ENCODE peak calls at places on chromosomes 5 and 9, in four cellular contexts. G, O, N and Y are unnamed samples.

GRCh38 chr5:57434227-57434640 is 48.4 kb downstream of the ACTBL2 start:
- DNase-seq in G (peak), O (no peak), N (peak), Y (peak)

GRCh38 chr9:137743695-137744094 is 124.9 kb downstream of the EHMT1 start:
- DNase-seq in G (no peak), O (no peak), N (no peak), Y (no peak)

GRCh38 chr9:78866228-78867132 is 569.6 kb downstream of the PSAT1 start:
- DNase-seq in G (no peak), O (peak), N (peak), Y (no peak)

GRCh38 chr5:175683921-175684320 is 26.1 kb downstream of the HRH2 start:
- DNase-seq in G (no peak), O (no peak), N (no peak), Y (no peak)

GRCh38 chr5:54769072-54769471 is 216.3 kb downstream of the ESM1 start:
- DNase-seq in G (no peak), O (no peak), N (no peak), Y (no peak)

GRCh38 chr5:154962494-154962893 is 21.6 kb downstream of the MRPL22 start:
- DNase-seq in G (no peak), O (peak), N (no peak), Y (no peak)

GRCh38 chr5:159022178-159022556 is 77.5 kb downstream of the EBF1 start:
- DNase-seq in G (peak), O (no peak), N (peak), Y (no peak)

GRCh38 chr5:95850391-95850894 is 27.9 kb upstream of the GLRX start:
- DNase-seq in G (no peak), O (no peak), N (no peak), Y (no peak)

GRCh38 chr9:135454737-135455136 is 24.8 kb upstream of the PPP1R26 start:
- DNase-seq in G (no peak), O (no peak), N (no peak), Y (no peak)

GRCh38 chr9:109408759-109409462 is 88.1 kb upstream of the EPB41L4B start:
- DNase-seq in G (no peak), O (no peak), N (no peak), Y (no peak)

GRCh38 chr5:160274483-160274931 is 37.9 kb downstream of the CCNJL start:
- DNase-seq in G (no peak), O (no peak), N (no peak), Y (no peak)

GRCh38 chr5:171832775-171833174 is 47.2 kb downstream of the SMIM23 start:
- DNase-seq in G (no peak), O (no peak), N (no peak), Y (no peak)

GRCh38 chr5:56142620-56143431 is 90.3 kb downstream of the ANKRD55 start:
- DNase-seq in G (no peak), O (peak), N (no peak), Y (peak)

GRCh38 chr5:78574157-78574673 is 74.4 kb downstream of the LHFPL2 start:
- DNase-seq in G (no peak), O (no peak), N (no peak), Y (no peak)

GRCh38 chr5:130109152-130109551 is 204.9 kb downstream of the CHSY3 start:
- DNase-seq in G (no peak), O (peak), N (no peak), Y (peak)

GRCh38 chr5:76626738-76627137 is 3.5 kb upstream of the F2RL2 start:
- DNase-seq in G (no peak), O (no peak), N (no peak), Y (no peak)

GRCh38 chr9:121842612-121842978 is 191.2 kb downstream of the DAB2IP start:
- DNase-seq in G (no peak), O (no peak), N (peak), Y (no peak)

GRCh38 chr5:173383711-173384110 is 55.5 kb upstream of the STC2 start:
- DNase-seq in G (no peak), O (no peak), N (no peak), Y (no peak)

GRCh38 chr5:64497390-64497789 is 8.4 kb upstream of the RGS7BP start:
- DNase-seq in G (no peak), O (peak), N (peak), Y (no peak)

GRCh38 chr9:127930298-127931091 is at the start of gene PIP5KL1:
- DNase-seq in G (peak), O (peak), N (peak), Y (peak)

GRCh38 chr9:134217431-134218210 is 53.3 kb upstream of the RNU6ATAC start:
- DNase-seq in G (no peak), O (no peak), N (no peak), Y (peak)

GRCh38 chr5:9513825-9514224 is 32.0 kb downstream of the SEMA5A start:
- DNase-seq in G (no peak), O (no peak), N (peak), Y (no peak)
- TF ChIP-seq CTCF in G (peak), O (no peak), N (peak), Y (no peak)

GRCh38 chr5:32506251-32506661 is 61.7 kb upstream of the ZFR start:
- DNase-seq in G (peak), O (no peak), N (no peak), Y (no peak)

GRCh38 chr5:32507738-32508434 is 63.3 kb upstream of the ZFR start:
- DNase-seq in G (no peak), O (peak), N (peak), Y (no peak)

GRCh38 chr5:32504923-32505596 is 60.5 kb upstream of the ZFR start:
- DNase-seq in G (peak), O (no peak), N (peak), Y (no peak)

GRCh38 chr5:32506809-32507208 is 62.3 kb upstream of the ZFR start:
- DNase-seq in G (no peak), O (peak), N (no peak), Y (no peak)

DNA sequence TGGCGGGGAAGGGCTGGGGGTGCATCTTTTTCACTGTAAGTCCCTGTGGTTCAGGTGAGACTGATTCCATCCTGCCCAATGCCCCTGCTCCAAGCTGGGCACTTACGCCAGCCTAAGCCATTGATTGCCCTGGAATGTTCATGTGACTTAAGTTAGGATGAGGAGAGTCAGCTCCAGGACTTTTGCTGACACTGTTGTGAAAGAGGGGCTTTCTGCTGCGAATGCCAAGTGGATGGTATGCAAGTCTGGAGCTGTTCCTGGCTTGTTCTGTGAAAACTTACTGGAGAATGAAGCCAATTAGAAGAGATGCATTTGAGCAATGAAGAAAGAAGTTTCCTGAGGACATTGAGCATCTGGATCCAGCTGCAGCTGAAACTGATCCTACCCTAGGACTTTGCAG is 61.2 kb upstream of the ZFR start:
- DNase-seq in G (no peak), O (peak), N (no peak), Y (no peak)
- TF ChIP-seq CTCF in G (no peak), O (no peak), N (no peak), Y (no peak)

DNA sequence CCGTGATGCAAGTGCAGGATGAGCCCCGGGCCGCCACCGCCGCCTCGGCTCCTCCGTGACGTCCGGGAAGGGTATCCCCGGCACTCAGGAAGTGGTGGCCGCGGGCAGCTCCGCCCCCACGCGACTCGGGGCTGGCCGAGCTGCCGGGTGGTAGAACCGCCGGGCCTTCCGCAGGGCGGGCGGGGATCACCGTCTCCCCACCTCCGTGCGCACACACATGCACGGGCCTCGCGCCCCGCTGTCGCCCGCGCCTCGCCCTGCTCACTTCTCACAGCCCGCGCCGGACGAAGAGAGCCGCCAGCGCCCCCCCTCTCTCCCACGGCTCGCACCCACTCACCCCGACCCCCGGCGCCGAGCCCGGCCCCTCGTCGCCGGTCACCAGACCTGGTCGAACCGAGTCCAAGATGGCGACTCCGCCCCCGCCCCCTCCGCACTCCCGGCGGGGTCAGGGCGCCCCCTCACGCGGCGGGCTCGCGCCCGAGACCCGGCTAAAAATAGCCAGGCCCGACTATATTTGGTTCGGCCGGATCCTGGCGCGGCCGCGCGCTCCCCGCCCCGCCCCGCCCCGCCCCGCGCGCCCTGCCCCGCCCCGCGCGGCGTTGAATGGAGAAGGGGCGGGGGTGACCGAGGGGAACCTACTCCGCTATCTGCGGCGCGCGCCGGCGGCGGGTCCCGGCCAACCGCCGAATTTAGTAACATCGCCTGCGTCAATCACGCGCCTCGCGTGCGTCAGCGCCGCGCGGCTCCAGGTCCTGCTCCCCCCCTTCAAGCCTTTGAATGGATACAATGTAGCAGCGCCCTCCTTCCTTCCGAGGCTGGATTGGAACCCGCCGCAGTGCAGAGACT is 2.0 kb upstream of the NR4A3 start:
- DNase-seq in G (peak), O (peak), N (peak), Y (peak)
- TF ChIP-seq CTCF in G (peak), O (no peak), N (peak), Y (no peak)

GRCh38 chr5:21391506-21391905 is 1403.5 kb upstream of the CDH18 start:
- DNase-seq in G (no peak), O (no peak), N (peak), Y (peak)
- TF ChIP-seq CTCF in G (no peak), O (no peak), N (no peak), Y (no peak)